ENCODE peak calls at places on chromosomes 16 and 17, in six cellular contexts. One of them, this sample, is unnamed.

GRCh38 chr16:85695196-85696128 is 6.7 kb upstream of the GINS2 start:
- DNase-seq in mesenchymal stem cell: no peak
- DNase-seq in IMR-90: no peak
- DNase-seq in neuronal stem cell: no peak
- DNase-seq in trophoblast cell: no peak
- DNase-seq in H1: no peak
- DNase-seq in this sample: no peak

GRCh38 chr16:16057102-16057501 is 107.7 kb downstream of the ABCC1 start:
- DNase-seq in mesenchymal stem cell: no peak
- DNase-seq in IMR-90: no peak
- DNase-seq in neuronal stem cell: no peak
- DNase-seq in trophoblast cell: no peak
- DNase-seq in H1: no peak
- DNase-seq in this sample: no peak

GRCh38 chr16:2516391-2517240 is 2.9 kb downstream of the ATP6V0C start:
- DNase-seq in mesenchymal stem cell: peak
- DNase-seq in IMR-90: peak
- DNase-seq in neuronal stem cell: no peak
- DNase-seq in trophoblast cell: no peak
- DNase-seq in H1: no peak
- DNase-seq in this sample: no peak

GRCh38 chr17:76196675-76197074 is 43.6 kb downstream of the RNF157 start:
- DNase-seq in mesenchymal stem cell: no peak
- DNase-seq in IMR-90: no peak
- DNase-seq in neuronal stem cell: no peak
- DNase-seq in trophoblast cell: no peak
- DNase-seq in H1: no peak
- DNase-seq in this sample: no peak

GRCh38 chr17:17067277-17067676 is 25.0 kb downstream of the MPRIP start:
- DNase-seq in mesenchymal stem cell: no peak
- DNase-seq in IMR-90: peak
- DNase-seq in neuronal stem cell: no peak
- DNase-seq in trophoblast cell: peak
- DNase-seq in H1: no peak
- DNase-seq in this sample: peak

GRCh38 chr16:81633147-81633619 is 145.9 kb upstream of the PLCG2 start:
- DNase-seq in mesenchymal stem cell: no peak
- DNase-seq in IMR-90: no peak
- DNase-seq in neuronal stem cell: no peak
- DNase-seq in trophoblast cell: peak
- DNase-seq in H1: no peak
- DNase-seq in this sample: peak

GRCh38 chr16:12100124-12100647 is 123.7 kb downstream of the SNX29 start:
- DNase-seq in mesenchymal stem cell: no peak
- DNase-seq in IMR-90: no peak
- DNase-seq in neuronal stem cell: no peak
- DNase-seq in trophoblast cell: no peak
- DNase-seq in H1: no peak
- DNase-seq in this sample: no peak

GRCh38 chr16:29876186-29876577 is 13.2 kb upstream of the CDIPT start:
- DNase-seq in mesenchymal stem cell: no peak
- DNase-seq in IMR-90: no peak
- DNase-seq in neuronal stem cell: no peak
- DNase-seq in trophoblast cell: no peak
- DNase-seq in H1: peak
- DNase-seq in this sample: peak

GRCh38 chr17:38693700-38694329 is 11.3 kb upstream of the MLLT6 start:
- DNase-seq in mesenchymal stem cell: peak
- DNase-seq in IMR-90: peak
- DNase-seq in neuronal stem cell: no peak
- DNase-seq in trophoblast cell: no peak
- DNase-seq in H1: no peak
- DNase-seq in this sample: peak

GRCh38 chr17:6456914-6457687 is 12.8 kb downstream of the PIMREG start:
- DNase-seq in mesenchymal stem cell: peak
- DNase-seq in IMR-90: peak
- DNase-seq in neuronal stem cell: no peak
- DNase-seq in trophoblast cell: peak
- DNase-seq in H1: no peak
- DNase-seq in this sample: peak

GRCh38 chr16:57648125-57648524 is 19.7 kb downstream of the ADGRG1 start:
- DNase-seq in mesenchymal stem cell: no peak
- DNase-seq in IMR-90: no peak
- DNase-seq in neuronal stem cell: no peak
- DNase-seq in trophoblast cell: no peak
- DNase-seq in H1: no peak
- DNase-seq in this sample: no peak

GRCh38 chr16:4787627-4788482 is at the start of gene SEPTIN12:
- DNase-seq in mesenchymal stem cell: no peak
- DNase-seq in IMR-90: no peak
- DNase-seq in neuronal stem cell: no peak
- DNase-seq in trophoblast cell: no peak
- DNase-seq in H1: no peak
- DNase-seq in this sample: no peak

GRCh38 chr16:73056911-73057310 is 9.0 kb upstream of the ZFHX3 start:
- DNase-seq in mesenchymal stem cell: no peak
- DNase-seq in IMR-90: no peak
- DNase-seq in neuronal stem cell: no peak
- DNase-seq in trophoblast cell: no peak
- DNase-seq in H1: no peak
- DNase-seq in this sample: no peak

GRCh38 chr17:9644910-9645751 is at the start of gene USP43:
- DNase-seq in mesenchymal stem cell: peak
- DNase-seq in IMR-90: no peak
- DNase-seq in neuronal stem cell: peak
- DNase-seq in trophoblast cell: peak
- DNase-seq in H1: no peak
- DNase-seq in this sample: peak

GRCh38 chr16:27179500-27180072 is 23.7 kb upstream of the KDM8 start:
- DNase-seq in mesenchymal stem cell: peak
- DNase-seq in IMR-90: peak
- DNase-seq in neuronal stem cell: peak
- DNase-seq in trophoblast cell: peak
- DNase-seq in H1: peak
- DNase-seq in this sample: peak

GRCh38 chr16:440627-441026 is 15.2 kb downstream of the RAB11FIP3 start:
- DNase-seq in mesenchymal stem cell: no peak
- DNase-seq in IMR-90: no peak
- DNase-seq in neuronal stem cell: no peak
- DNase-seq in trophoblast cell: no peak
- DNase-seq in H1: no peak
- DNase-seq in this sample: no peak

GRCh38 chr17:27868565-27868964 is 24.6 kb downstream of the LYRM9 start:
- DNase-seq in mesenchymal stem cell: no peak
- DNase-seq in IMR-90: no peak
- DNase-seq in neuronal stem cell: no peak
- DNase-seq in trophoblast cell: no peak
- DNase-seq in H1: no peak
- DNase-seq in this sample: no peak

DNA sequence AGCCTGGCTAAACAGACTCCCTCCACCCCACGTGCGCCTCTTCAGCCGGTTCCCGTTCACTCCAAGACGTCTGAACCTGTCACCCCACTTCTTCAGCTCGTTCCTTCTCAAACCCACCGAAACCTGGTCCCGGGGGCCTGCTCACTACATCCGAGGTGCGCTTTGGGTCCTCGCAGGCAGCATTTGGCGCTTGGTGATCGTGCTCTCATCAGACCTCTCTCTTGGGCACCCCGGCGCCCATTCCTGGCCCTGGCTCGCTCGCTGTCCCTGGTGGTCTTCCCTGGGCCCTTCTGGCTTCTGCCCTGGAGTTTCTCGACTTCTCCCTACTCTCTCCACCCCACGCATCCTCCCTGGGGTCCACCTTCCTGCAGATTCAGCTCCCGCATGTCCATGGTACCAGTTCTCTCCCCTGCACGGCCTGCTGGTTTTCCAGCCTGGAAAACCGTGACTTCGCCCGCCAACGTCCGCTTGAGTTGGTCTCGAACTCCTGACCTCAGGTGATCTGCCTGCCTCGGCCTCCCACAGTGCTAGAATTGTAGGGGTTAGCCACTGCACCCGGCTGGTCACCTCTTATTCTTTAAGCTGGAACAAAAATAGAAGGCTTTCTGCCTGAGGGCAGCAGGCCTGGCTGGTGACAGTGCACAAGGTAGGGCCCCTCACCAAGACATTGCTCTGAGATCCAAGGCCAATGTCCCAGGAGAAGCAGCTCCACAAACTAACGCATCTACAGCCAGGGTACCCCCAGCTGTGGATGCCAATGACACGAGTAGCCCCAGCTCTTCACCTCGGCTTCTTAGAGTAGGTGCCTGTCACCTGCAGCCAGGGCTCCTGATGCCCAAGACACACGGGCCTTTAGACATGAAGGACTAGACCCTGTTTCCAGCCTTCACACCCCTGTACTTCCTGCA is 1.0 kb upstream of the MEAK7 start:
- DNase-seq in mesenchymal stem cell: no peak
- DNase-seq in IMR-90: no peak
- DNase-seq in neuronal stem cell: no peak
- DNase-seq in trophoblast cell: no peak
- DNase-seq in H1: no peak
- DNase-seq in this sample: no peak
- H2AK5ac ChIP-seq in mesenchymal stem cell: peak
- H2AK5ac ChIP-seq in IMR-90: peak
- H2AK5ac ChIP-seq in neuronal stem cell: peak
- H2AK5ac ChIP-seq in trophoblast cell: peak
- H2AK5ac ChIP-seq in H1: peak
- H2AK5ac ChIP-seq in this sample: no peak

GRCh38 chr16:17578921-17579876 is 108.4 kb upstream of the XYLT1 start:
- DNase-seq in mesenchymal stem cell: no peak
- DNase-seq in IMR-90: peak
- DNase-seq in neuronal stem cell: peak
- DNase-seq in trophoblast cell: peak
- DNase-seq in H1: peak
- DNase-seq in this sample: peak
- H2AFZ ChIP-seq in mesenchymal stem cell: no peak
- H2AFZ ChIP-seq in IMR-90: no peak
- H2AFZ ChIP-seq in neuronal stem cell: no peak
- H2AFZ ChIP-seq in trophoblast cell: no peak
- H2AFZ ChIP-seq in H1: peak
- H2AFZ ChIP-seq in this sample: no peak

DNA sequence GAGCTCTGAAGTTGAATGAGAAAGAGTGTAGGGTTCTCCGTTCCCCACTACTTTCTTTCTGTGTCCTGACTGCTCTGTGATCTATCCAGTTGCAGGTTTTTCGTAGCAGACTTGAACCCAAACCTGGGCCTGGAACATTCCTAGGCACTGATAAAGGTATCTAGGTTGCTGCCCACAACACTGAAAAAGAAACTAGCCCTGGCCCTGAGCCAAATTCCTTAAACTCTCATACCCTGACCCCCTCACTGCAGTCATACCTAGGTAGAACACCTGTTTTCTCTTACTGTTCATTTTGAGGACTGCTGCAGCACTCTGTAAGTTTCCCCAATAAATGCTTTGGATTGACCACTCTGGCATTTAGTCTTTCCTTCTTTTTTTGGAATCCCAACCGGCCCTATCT is 5.4 kb downstream of the HYDIN start:
- DNase-seq in mesenchymal stem cell: no peak
- DNase-seq in IMR-90: no peak
- DNase-seq in neuronal stem cell: no peak
- DNase-seq in trophoblast cell: no peak
- DNase-seq in H1: no peak
- DNase-seq in this sample: no peak
- H2AK5ac ChIP-seq in mesenchymal stem cell: no peak
- H2AK5ac ChIP-seq in IMR-90: no peak
- H2AK5ac ChIP-seq in neuronal stem cell: no peak
- H2AK5ac ChIP-seq in trophoblast cell: no peak
- H2AK5ac ChIP-seq in H1: no peak
- H2AK5ac ChIP-seq in this sample: no peak

GRCh38 chr17:67810464-67810863 is 14.8 kb upstream of the BPTF start:
- DNase-seq in mesenchymal stem cell: no peak
- DNase-seq in IMR-90: no peak
- DNase-seq in neuronal stem cell: no peak
- DNase-seq in trophoblast cell: no peak
- DNase-seq in H1: no peak
- DNase-seq in this sample: no peak

GRCh38 chr17:67818110-67819002 is 6.9 kb upstream of the BPTF start:
- DNase-seq in mesenchymal stem cell: no peak
- DNase-seq in IMR-90: no peak
- DNase-seq in neuronal stem cell: no peak
- DNase-seq in trophoblast cell: no peak
- DNase-seq in H1: no peak
- DNase-seq in this sample: no peak

GRCh38 chr17:67819722-67820121 is 5.6 kb upstream of the BPTF start:
- DNase-seq in mesenchymal stem cell: no peak
- DNase-seq in IMR-90: no peak
- DNase-seq in neuronal stem cell: no peak
- DNase-seq in trophoblast cell: no peak
- DNase-seq in H1: no peak
- DNase-seq in this sample: no peak

GRCh38 chr17:67813803-67814180 is 11.5 kb upstream of the BPTF start:
- DNase-seq in mesenchymal stem cell: no peak
- DNase-seq in IMR-90: no peak
- DNase-seq in neuronal stem cell: no peak
- DNase-seq in trophoblast cell: no peak
- DNase-seq in H1: no peak
- DNase-seq in this sample: no peak
- H2AFZ ChIP-seq in mesenchymal stem cell: no peak
- H2AFZ ChIP-seq in IMR-90: no peak
- H2AFZ ChIP-seq in neuronal stem cell: no peak
- H2AFZ ChIP-seq in trophoblast cell: no peak
- H2AFZ ChIP-seq in H1: no peak
- H2AFZ ChIP-seq in this sample: no peak

GRCh38 chr17:50208611-50209061 is 7.2 kb upstream of the COL1A1 start:
- DNase-seq in mesenchymal stem cell: peak
- DNase-seq in IMR-90: no peak
- DNase-seq in neuronal stem cell: no peak
- DNase-seq in trophoblast cell: no peak
- DNase-seq in H1: no peak
- DNase-seq in this sample: no peak

GRCh38 chr17:50210249-50211225 is 9.1 kb upstream of the COL1A1 start:
- DNase-seq in mesenchymal stem cell: peak
- DNase-seq in IMR-90: peak
- DNase-seq in neuronal stem cell: no peak
- DNase-seq in trophoblast cell: peak
- DNase-seq in H1: peak
- DNase-seq in this sample: peak

GRCh38 chr17:50209472-50210248 is 8.2 kb upstream of the COL1A1 start:
- DNase-seq in mesenchymal stem cell: peak
- DNase-seq in IMR-90: peak
- DNase-seq in neuronal stem cell: no peak
- DNase-seq in trophoblast cell: peak
- DNase-seq in H1: no peak
- DNase-seq in this sample: peak

GRCh38 chr17:50207792-50208567 is 6.5 kb upstream of the COL1A1 start:
- DNase-seq in mesenchymal stem cell: no peak
- DNase-seq in IMR-90: no peak
- DNase-seq in neuronal stem cell: no peak
- DNase-seq in trophoblast cell: no peak
- DNase-seq in H1: no peak
- DNase-seq in this sample: peak

GRCh38 chr17:50209133-50209471 is 7.7 kb upstream of the COL1A1 start:
- DNase-seq in mesenchymal stem cell: no peak
- DNase-seq in IMR-90: no peak
- DNase-seq in neuronal stem cell: no peak
- DNase-seq in trophoblast cell: no peak
- DNase-seq in H1: no peak
- DNase-seq in this sample: no peak
- H2AK5ac ChIP-seq in mesenchymal stem cell: peak
- H2AK5ac ChIP-seq in IMR-90: peak
- H2AK5ac ChIP-seq in neuronal stem cell: peak
- H2AK5ac ChIP-seq in trophoblast cell: peak
- H2AK5ac ChIP-seq in H1: no peak
- H2AK5ac ChIP-seq in this sample: no peak